ENCODE peak calls at places on chromosome 1, in four cellular contexts. One of them, this sample, is unnamed.

GRCh38 chr1:15418811-15419515 is 9.3 kb downstream of the EFHD2 start:
- DNase-seq in cardiac fibroblast: no peak
- DNase-seq in fibroblast of lung: peak; percentile 60
- DNase-seq in suprapubic skin: no peak
- DNase-seq in this sample: peak; percentile 89

GRCh38 chr1:178364782-178365181 is 132.0 kb downstream of the CLEC20A start:
- DNase-seq in suprapubic skin: no peak
- DNase-seq in cardiac fibroblast: no peak
- DNase-seq in fibroblast of lung: no peak
- DNase-seq in this sample: no peak

GRCh38 chr1:172469717-172470116 is 25.8 kb upstream of the PIGC start:
- DNase-seq in cardiac fibroblast: no peak
- DNase-seq in suprapubic skin: no peak
- DNase-seq in fibroblast of lung: no peak
- DNase-seq in this sample: no peak

GRCh38 chr1:51000160-51000559 is 30.1 kb downstream of the CDKN2C start:
- DNase-seq in fibroblast of lung: no peak
- DNase-seq in suprapubic skin: no peak
- DNase-seq in cardiac fibroblast: no peak
- DNase-seq in this sample: no peak

GRCh38 chr1:56525463-56526155 is 53.8 kb downstream of the PLPP3 start:
- DNase-seq in suprapubic skin: no peak
- DNase-seq in fibroblast of lung: peak; percentile 47
- DNase-seq in cardiac fibroblast: no peak
- DNase-seq in this sample: no peak

GRCh38 chr1:78687914-78688313 is 38.3 kb downstream of the IFI44 start:
- DNase-seq in fibroblast of lung: peak; percentile 35
- DNase-seq in cardiac fibroblast: no peak
- DNase-seq in suprapubic skin: no peak
- DNase-seq in this sample: no peak

GRCh38 chr1:186828612-186829542 is at the start of gene PLA2G4A:
- DNase-seq in fibroblast of lung: peak; percentile 79
- DNase-seq in cardiac fibroblast: peak; percentile 86
- DNase-seq in suprapubic skin: no peak
- DNase-seq in this sample: peak; percentile 26

GRCh38 chr1:152906023-152906565 is 2.3 kb upstream of the IVL start:
- DNase-seq in fibroblast of lung: peak; percentile 74
- DNase-seq in cardiac fibroblast: no peak
- DNase-seq in suprapubic skin: no peak
- DNase-seq in this sample: peak; percentile 98

GRCh38 chr1:212162635-212163034 is 122.6 kb upstream of the PPP2R5A start:
- DNase-seq in fibroblast of lung: peak; percentile 77
- DNase-seq in cardiac fibroblast: peak; percentile 72
- DNase-seq in suprapubic skin: no peak
- DNase-seq in this sample: no peak
- TF ChIP-seq CTCF in fibroblast of lung: no peak
- TF ChIP-seq CTCF in cardiac fibroblast: no peak
- TF ChIP-seq CTCF in suprapubic skin: no peak
- TF ChIP-seq CTCF in this sample: no peak

GRCh38 chr1:246122071-246122470 is 385.0 kb downstream of the SMYD3 start:
- DNase-seq in fibroblast of lung: no peak
- DNase-seq in suprapubic skin: no peak
- DNase-seq in cardiac fibroblast: no peak
- DNase-seq in this sample: no peak

GRCh38 chr1:246113555-246114095 is 393.5 kb downstream of the SMYD3 start:
- DNase-seq in suprapubic skin: no peak
- DNase-seq in cardiac fibroblast: no peak
- DNase-seq in fibroblast of lung: no peak
- DNase-seq in this sample: no peak

GRCh38 chr1:246121533-246121932 is 385.5 kb downstream of the SMYD3 start:
- DNase-seq in fibroblast of lung: no peak
- DNase-seq in suprapubic skin: no peak
- DNase-seq in cardiac fibroblast: peak; percentile 13
- DNase-seq in this sample: no peak

GRCh38 chr1:246114369-246114768 is 392.7 kb downstream of the SMYD3 start:
- DNase-seq in suprapubic skin: no peak
- DNase-seq in cardiac fibroblast: no peak
- DNase-seq in fibroblast of lung: no peak
- DNase-seq in this sample: no peak

DNA sequence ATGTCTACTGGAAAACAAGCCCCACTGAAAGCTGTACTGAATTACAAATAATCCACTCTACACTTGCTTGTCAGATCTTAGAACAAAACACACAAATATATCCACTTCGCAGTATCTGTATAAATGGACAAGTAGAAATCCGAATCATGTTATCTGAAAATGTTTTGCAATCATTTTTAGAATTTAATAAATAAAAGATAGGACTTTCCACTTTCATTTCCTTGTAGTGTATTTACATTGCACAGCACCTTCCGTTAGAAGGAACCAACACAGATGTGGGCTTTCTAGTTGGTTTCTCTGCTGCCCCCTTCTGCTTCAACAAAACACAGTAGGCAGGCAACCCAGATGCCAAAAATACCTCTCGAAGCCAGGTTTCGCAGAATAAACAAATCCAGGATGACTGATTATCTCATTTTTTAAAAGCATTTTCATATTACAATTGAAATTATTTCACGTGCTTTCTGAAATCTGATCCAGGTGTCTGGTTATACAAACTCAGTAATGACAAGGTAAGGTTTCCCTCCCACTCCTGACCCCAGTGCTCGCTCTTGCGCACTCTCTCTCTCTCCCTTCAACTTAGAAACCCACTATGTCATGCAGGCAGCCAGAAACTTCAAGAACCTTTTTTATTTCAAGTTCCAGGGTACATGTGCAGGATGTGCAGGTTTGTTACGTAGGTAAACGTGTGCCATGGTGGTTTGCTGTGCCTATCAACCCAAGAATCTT is 389.9 kb downstream of the SMYD3 start:
- DNase-seq in fibroblast of lung: peak; percentile 50
- DNase-seq in suprapubic skin: no peak
- DNase-seq in cardiac fibroblast: peak; percentile 69
- DNase-seq in this sample: no peak
- H3K4me3 ChIP-seq in fibroblast of lung: no peak overlapping the region
- H3K4me3 ChIP-seq in suprapubic skin: no peak overlapping the region
- H3K4me3 ChIP-seq in cardiac fibroblast: no peak overlapping the region
- H3K4me3 ChIP-seq in this sample: no peak overlapping the region

DNA sequence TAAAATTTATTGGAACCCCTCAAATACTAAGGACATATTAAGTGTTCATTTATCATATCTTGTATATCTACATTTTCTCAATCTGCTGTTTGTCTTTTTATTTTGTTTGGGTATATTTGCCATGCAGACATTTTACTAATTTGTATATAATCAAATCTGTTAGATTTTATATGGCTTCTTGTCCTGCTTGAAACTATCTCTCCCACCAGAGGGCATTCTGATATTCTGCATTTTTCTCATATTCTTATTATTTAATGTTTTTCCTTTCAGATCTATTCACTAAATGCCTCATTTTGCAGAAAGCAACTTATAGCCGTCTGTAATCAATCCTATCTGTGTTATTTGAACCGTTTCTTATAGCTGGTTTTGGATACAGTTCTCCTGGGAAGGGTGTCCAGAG is 745.5 kb downstream of the LRRIQ3 start:
- DNase-seq in fibroblast of lung: no peak
- DNase-seq in suprapubic skin: no peak
- DNase-seq in cardiac fibroblast: no peak
- DNase-seq in this sample: peak; percentile 0
- TF ChIP-seq CTCF in fibroblast of lung: no peak
- TF ChIP-seq CTCF in suprapubic skin: no peak
- TF ChIP-seq CTCF in cardiac fibroblast: no peak
- TF ChIP-seq CTCF in this sample: peak; percentile 51

GRCh38 chr1:179941439-179941838 is 13.2 kb upstream of the CEP350 start:
- DNase-seq in fibroblast of lung: no peak
- DNase-seq in suprapubic skin: no peak
- DNase-seq in cardiac fibroblast: no peak
- DNase-seq in this sample: no peak
- H3K4me3 ChIP-seq in fibroblast of lung: no peak overlapping the region
- H3K4me3 ChIP-seq in suprapubic skin: no peak overlapping the region
- H3K4me3 ChIP-seq in cardiac fibroblast: no peak overlapping the region
- H3K4me3 ChIP-seq in this sample: no peak overlapping the region

GRCh38 chr1:225437710-225438437 is 10.0 kb upstream of the LBR start:
- DNase-seq in suprapubic skin: no peak
- DNase-seq in cardiac fibroblast: peak; percentile 72
- DNase-seq in fibroblast of lung: peak; percentile 42
- DNase-seq in this sample: no peak
- TF ChIP-seq CTCF in suprapubic skin: no peak
- TF ChIP-seq CTCF in cardiac fibroblast: peak; percentile 74
- TF ChIP-seq CTCF in fibroblast of lung: peak; percentile 72
- TF ChIP-seq CTCF in this sample: peak; percentile 74

This sample was measured in retinal pigment epithelial cell.